ENCODE peak calls at places on chromosome 18, in seven cellular contexts. L is mesendoderm, F is H9, W is neuronal stem cell, E is mesenchymal stem cell, N is IMR-90, C is H1. J is an unnamed sample. For H3K4me1, the result is how much of the 10 kb centered on the place peaks cover.

GRCh38 chr18:62138836-62139235 is 48.0 kb downstream of the PIGN start:
- DNase-seq in L (no peak), F (no peak), W (no peak), E (no peak), N (no peak), C (no peak), J (no peak)

GRCh38 chr18:8117008-8117376 is 492.2 kb upstream of the RAB12 start:
- DNase-seq in L (no peak), F (no peak), W (no peak), E (peak), N (peak), C (no peak), J (peak)

GRCh38 chr18:79873449-79874110 is 75.8 kb downstream of the KCNG2 start:
- DNase-seq in L (no peak), F (peak), W (no peak), E (no peak), N (no peak), C (no peak), J (no peak)

GRCh38 chr18:72107647-72108046 is 436.5 kb downstream of the CBLN2 start:
- DNase-seq in L (peak), F (peak), W (peak), E (no peak), N (no peak), C (peak), J (no peak)

GRCh38 chr18:58753976-58754375 is 82.7 kb downstream of the MALT1 start:
- DNase-seq in L (no peak), F (no peak), W (no peak), E (no peak), N (peak), C (no peak), J (no peak)

GRCh38 chr18:44842588-44843412 is 162.1 kb downstream of the SETBP1 start:
- DNase-seq in L (no peak), F (no peak), W (no peak), E (no peak), N (no peak), C (no peak), J (no peak)

GRCh38 chr18:32271649-32272324 is 81.9 kb downstream of the MEP1B start:
- DNase-seq in L (peak), F (no peak), W (no peak), E (peak), N (peak), C (no peak), J (peak)

GRCh38 chr18:54210463-54210862 is 14.0 kb downstream of the MBD2 start:
- DNase-seq in L (no peak), F (no peak), W (no peak), E (no peak), N (no peak), C (no peak), J (no peak)

GRCh38 chr18:43211059-43211458 is 66.2 kb downstream of the SYT4 start:
- DNase-seq in L (no peak), F (no peak), W (no peak), E (no peak), N (no peak), C (no peak), J (no peak)

GRCh38 chr18:6624729-6625308 is 104.7 kb upstream of the ARHGAP28 start:
- DNase-seq in L (no peak), F (no peak), W (no peak), E (no peak), N (peak), C (no peak), J (no peak)

GRCh38 chr18:80105369-80106167 is 3.5 kb upstream of the ADNP2 start:
- DNase-seq in L (no peak), F (no peak), W (no peak), E (no peak), N (no peak), C (no peak), J (no peak)

GRCh38 chr18:46591821-46592391 is 65.1 kb downstream of the LOXHD1 start:
- DNase-seq in L (peak), F (no peak), W (no peak), E (no peak), N (no peak), C (no peak), J (no peak)

GRCh38 chr18:30527226-30527625 is 515.3 kb downstream of the DSC3 start:
- DNase-seq in L (peak), F (no peak), W (peak), E (no peak), N (no peak), C (no peak), J (no peak)

GRCh38 chr18:30971338-30971956 is 71.1 kb downstream of the DSC3 start:
- DNase-seq in L (peak), F (no peak), W (peak), E (peak), N (peak), C (no peak), J (no peak)

GRCh38 chr18:9405130-9405529 is 70.2 kb upstream of the RALBP1 start:
- DNase-seq in L (peak), F (no peak), W (no peak), E (no peak), N (no peak), C (no peak), J (no peak)
- H3K4me1 ChIP-seq in L (under half), F (under half), W (under half), E (under half), N (under half), C (under half), J (under half)

DNA sequence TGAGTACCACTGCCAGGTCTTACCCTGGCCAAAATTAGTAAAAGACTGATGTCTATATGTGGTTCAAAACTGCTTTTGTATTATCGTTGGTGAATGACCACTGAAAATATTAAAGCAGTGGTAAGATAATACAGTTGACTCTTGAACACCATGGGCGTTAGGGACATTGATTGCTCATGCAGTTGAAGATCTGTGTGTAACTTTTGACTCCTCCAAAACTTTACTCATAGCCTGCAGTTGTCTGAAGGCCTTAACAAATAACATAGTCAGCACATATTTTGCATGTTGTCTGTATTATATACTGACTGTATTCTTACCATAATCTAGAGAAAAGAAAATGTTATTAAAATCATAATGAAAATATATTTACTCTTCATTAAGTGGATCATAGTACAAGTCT is 5.8 kb upstream of the ANKRD12 start:
- DNase-seq in L (no peak), F (no peak), W (no peak), E (no peak), N (peak), C (no peak), J (no peak)
- H4K8ac ChIP-seq in L (no peak), F (no peak), W (no peak), E (no peak), N (no peak), C (no peak), J (no peak)

GRCh38 chr18:63159590-63159989 is 160.0 kb downstream of the BCL2 start:
- DNase-seq in L (no peak), F (no peak), W (no peak), E (no peak), N (no peak), C (no peak), J (no peak)

GRCh38 chr18:63162271-63163014 is 157.1 kb downstream of the BCL2 start:
- DNase-seq in L (no peak), F (no peak), W (no peak), E (peak), N (peak), C (no peak), J (no peak)

GRCh38 chr18:63161032-63161727 is 158.4 kb downstream of the BCL2 start:
- DNase-seq in L (no peak), F (no peak), W (no peak), E (no peak), N (no peak), C (no peak), J (no peak)

GRCh38 chr18:63160172-63160995 is 159.2 kb downstream of the BCL2 start:
- DNase-seq in L (no peak), F (no peak), W (no peak), E (no peak), N (no peak), C (no peak), J (no peak)

GRCh38 chr18:63161728-63162195 is 157.8 kb downstream of the BCL2 start:
- DNase-seq in L (no peak), F (no peak), W (no peak), E (peak), N (peak), C (no peak), J (peak)
- H3K4me1 ChIP-seq in L (under half), F (under half), W (under half), E (under half), N (under half), C (under half), J (under half)

GRCh38 chr18:48947583-48947982 is 3.2 kb downstream of the SMAD7 start:
- DNase-seq in L (no peak), F (peak), W (no peak), E (peak), N (no peak), C (no peak), J (no peak)

GRCh38 chr18:48950536-48951447 is at the start of gene SMAD7:
- DNase-seq in L (no peak), F (peak), W (no peak), E (peak), N (no peak), C (no peak), J (no peak)

GRCh38 chr18:48948112-48949050 is 2.4 kb downstream of the SMAD7 start:
- DNase-seq in L (peak), F (peak), W (no peak), E (peak), N (peak), C (no peak), J (peak)

GRCh38 chr18:48949606-48950535 is 894 bp downstream of the SMAD7 start:
- DNase-seq in L (peak), F (peak), W (peak), E (peak), N (peak), C (no peak), J (no peak)

GRCh38 chr18:48949051-48949605 is 1.6 kb downstream of the SMAD7 start:
- DNase-seq in L (no peak), F (no peak), W (no peak), E (peak), N (no peak), C (no peak), J (no peak)
- H4K8ac ChIP-seq in L (peak), F (no peak), W (no peak), E (peak), N (peak), C (no peak), J (peak)

DNA sequence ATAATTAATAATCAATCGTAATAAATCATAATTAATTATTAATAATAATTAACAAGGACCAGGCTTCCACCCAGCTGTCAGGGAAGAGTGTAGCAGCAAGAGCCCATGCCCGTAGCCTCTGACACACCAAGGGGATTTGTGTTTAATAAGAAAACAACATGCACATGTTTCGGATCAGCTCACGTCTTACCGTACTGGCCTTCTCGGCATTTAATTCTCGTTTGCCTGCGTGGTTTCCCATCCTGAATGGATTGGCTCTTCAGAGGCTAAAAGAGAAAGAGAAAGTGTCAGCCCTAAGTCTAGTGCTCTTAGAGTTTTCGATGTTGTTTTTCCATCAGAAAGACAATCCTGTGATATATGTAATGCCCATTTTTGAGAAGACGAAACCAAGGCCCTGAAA is 27.6 kb downstream of the MBP start:
- DNase-seq in L (no peak), F (no peak), W (no peak), E (no peak), N (no peak), C (no peak), J (no peak)
- H3K4me1 ChIP-seq in L (under half), F (under half), W (under half), E (under half), N (under half), C (under half), J (under half)

GRCh38 chr18:12998332-12999060 is 7.3 kb downstream of the CEP192 start:
- DNase-seq in L (no peak), F (no peak), W (no peak), E (no peak), N (no peak), C (no peak), J (no peak)

GRCh38 chr18:12993439-12993838 is 2.3 kb downstream of the CEP192 start:
- DNase-seq in L (peak), F (no peak), W (no peak), E (no peak), N (no peak), C (no peak), J (no peak)

GRCh38 chr18:12995424-12995823 is 4.3 kb downstream of the CEP192 start:
- DNase-seq in L (no peak), F (no peak), W (no peak), E (no peak), N (no peak), C (no peak), J (no peak)

GRCh38 chr18:12996661-12997292 is 5.6 kb downstream of the CEP192 start:
- DNase-seq in L (no peak), F (no peak), W (no peak), E (no peak), N (no peak), C (no peak), J (no peak)

GRCh38 chr18:12995952-12996477 is 4.9 kb downstream of the CEP192 start:
- DNase-seq in L (no peak), F (no peak), W (no peak), E (no peak), N (no peak), C (no peak), J (no peak)
- H4K8ac ChIP-seq in L (no peak), F (no peak), W (no peak), E (peak), N (no peak), C (no peak), J (no peak)

DNA sequence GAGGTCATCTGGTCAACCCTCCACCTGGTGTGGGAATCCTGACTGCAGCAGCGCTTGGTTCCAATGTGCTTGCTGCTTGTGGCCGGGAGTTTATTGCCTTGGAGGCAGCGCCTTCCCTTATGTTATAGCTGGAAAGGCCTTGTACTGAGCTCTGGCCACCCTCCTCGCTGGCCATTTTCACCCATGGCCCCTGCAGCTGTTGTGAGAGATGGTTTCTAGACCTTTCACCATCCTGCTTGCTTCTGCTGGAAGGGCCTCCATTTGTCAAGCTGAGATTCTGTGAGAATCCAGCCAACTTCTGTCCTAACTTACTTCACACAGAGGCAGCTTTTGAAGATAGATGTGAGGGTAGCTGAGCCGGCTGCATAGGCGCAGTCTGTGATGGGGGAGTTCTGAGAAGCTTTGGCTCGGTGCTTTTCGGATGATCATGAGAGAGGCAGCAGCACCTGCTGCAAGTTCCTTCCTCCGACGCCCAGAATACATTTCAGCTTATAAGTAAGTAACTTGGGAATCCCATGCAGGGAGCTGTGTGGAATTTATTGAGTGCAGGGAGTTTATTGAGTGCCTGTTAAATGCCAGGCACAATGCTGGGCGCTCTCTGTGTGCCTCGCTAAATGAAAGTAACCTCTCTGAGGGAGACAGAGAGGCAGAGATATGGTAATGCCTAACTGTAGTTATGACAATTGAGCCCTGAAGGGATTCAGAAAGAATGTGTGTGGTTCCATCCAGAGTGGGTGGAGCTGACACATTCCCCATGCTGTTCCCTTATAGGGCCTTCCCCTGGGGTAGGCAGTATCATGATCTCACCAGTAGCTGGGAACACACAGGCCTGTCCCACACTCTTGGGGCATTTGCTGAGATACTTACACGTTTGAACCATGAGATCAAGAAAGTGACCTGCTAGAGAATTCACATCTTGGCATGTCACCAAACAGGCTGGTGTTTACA is 8.9 kb downstream of the CTIF start:
- DNase-seq in L (peak), F (peak), W (no peak), E (peak), N (peak), C (no peak), J (peak)
- H3K4me1 ChIP-seq in L (under half), F (under half), W (under half), E (half or more), N (half or more), C (under half), J (half or more)

GRCh38 chr18:41444943-41445342 is 510.1 kb upstream of the PIK3C3 start:
- DNase-seq in L (no peak), F (no peak), W (no peak), E (no peak), N (no peak), C (no peak), J (no peak)
- H4K8ac ChIP-seq in L (no peak), F (no peak), W (no peak), E (no peak), N (no peak), C (no peak), J (no peak)

GRCh38 chr18:55650363-55650870 is 62.4 kb upstream of the TCF4 start:
- DNase-seq in L (no peak), F (no peak), W (no peak), E (peak), N (peak), C (no peak), J (peak)
- H3K4me1 ChIP-seq in L (under half), F (under half), W (under half), E (under half), N (under half), C (under half), J (under half)

DNA sequence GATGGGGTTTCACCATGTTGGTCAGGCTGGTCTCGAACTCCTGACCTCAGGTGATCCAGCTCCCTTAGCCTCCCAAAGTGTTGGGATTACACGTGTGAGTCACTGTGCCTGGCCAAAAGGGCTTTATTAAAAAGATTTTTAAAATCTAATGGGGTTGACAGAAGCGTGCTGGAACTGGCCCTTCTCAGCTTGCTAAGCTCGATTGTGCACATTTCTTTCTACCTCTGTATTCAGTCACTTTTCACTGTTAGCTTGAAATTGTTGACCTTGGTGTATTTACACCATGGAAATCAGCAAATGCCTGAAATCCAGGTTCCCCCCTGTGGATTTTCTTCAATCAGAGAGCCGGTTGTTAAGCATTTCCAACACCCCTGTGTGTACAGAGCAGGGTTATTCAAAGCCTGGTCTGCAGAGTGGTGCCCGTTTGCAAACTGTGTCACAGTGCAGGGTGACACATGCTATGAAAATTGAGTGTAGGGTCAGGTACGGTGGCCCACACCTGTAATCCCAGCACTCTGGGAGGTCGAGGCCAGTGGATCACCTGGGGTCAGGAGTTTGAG is 140.2 kb downstream of the TGIF1 start:
- DNase-seq in L (no peak), F (no peak), W (no peak), E (no peak), N (no peak), C (no peak), J (peak)
- H4K8ac ChIP-seq in L (no peak), F (no peak), W (no peak), E (no peak), N (no peak), C (no peak), J (no peak)

J was measured in trophoblast cell.